ENCODE peak calls at places on chromosomes 13 and 19, in nine cellular contexts. P is cardiac fibroblast, A is testis, O is OCI-LY7, L is choroid plexus epithelial cell, F is transverse colon, T is lower leg skin, J is nephron progenitor cell, Q is fibroblast of lung. N is an unnamed sample.

GRCh38 chr19:5104871-5105351 is 136.0 kb downstream of the KDM4B start:
- DNase-seq in T (no peak), Q (no peak), A (no peak), J (no peak), P (no peak), F (no peak), O (no peak), L (no peak), N (no peak)

GRCh38 chr19:18773682-18774081 is 17.4 kb downstream of the COMP start:
- DNase-seq in P (no peak), J (no peak), L (no peak), O (no peak), T (no peak), A (no peak), Q (no peak), F (no peak), N (no peak)

GRCh38 chr19:8609210-8610040 is 1.1 kb downstream of the ADAMTS10 start:
- DNase-seq in T (no peak), P (peak), Q (peak), A (peak), L (peak), F (peak), O (no peak), J (peak), N (no peak)

GRCh38 chr13:33340631-33341030 is 55.1 kb upstream of the STARD13 start:
- DNase-seq in A (no peak), O (no peak), T (no peak), F (no peak), Q (no peak), J (no peak), P (peak), L (peak), N (no peak)

GRCh38 chr13:114124921-114125320 is 7.5 kb downstream of the RASA3 start:
- DNase-seq in T (no peak), O (no peak), F (no peak), A (no peak), J (no peak), P (peak), L (peak), Q (peak), N (no peak)

GRCh38 chr13:93116809-93117208 is 109.8 kb upstream of the GPC6 start:
- DNase-seq in O (no peak), A (no peak), L (peak), T (no peak), J (no peak), F (no peak), Q (no peak), P (no peak), N (no peak)

GRCh38 chr19:4536798-4537197 is 1.8 kb upstream of the PLIN5 start:
- DNase-seq in A (no peak), P (no peak), J (no peak), O (no peak), T (no peak), F (no peak), Q (no peak), L (no peak), N (no peak)

GRCh38 chr13:77028202-77028601 is 1.2 kb upstream of the FBXL3 start:
- DNase-seq in J (no peak), L (peak), Q (peak), A (peak), F (no peak), T (no peak), O (no peak), P (peak), N (no peak)

GRCh38 chr13:113764793-113765190 is 5.8 kb downstream of the TMEM255B start:
- DNase-seq in J (no peak), P (no peak), L (no peak), T (no peak), O (no peak), A (no peak), F (no peak), Q (no peak), N (no peak)

GRCh38 chr13:40377783-40378182 is 288.7 kb downstream of the FOXO1 start:
- DNase-seq in O (no peak), L (peak), F (no peak), Q (peak), J (no peak), A (no peak), T (no peak), P (peak), N (no peak)

GRCh38 chr13:44108345-44108858 is 228.7 kb downstream of the LACC1 start:
- DNase-seq in F (peak), T (no peak), P (no peak), L (no peak), A (no peak), J (no peak), O (no peak), Q (no peak), N (no peak)

GRCh38 chr13:43058318-43058674 is 34.9 kb downstream of the DNAJC15 start:
- DNase-seq in A (no peak), T (no peak), J (no peak), Q (peak), P (peak), L (peak), F (peak), O (no peak), N (peak)

GRCh38 chr19:18401580-18402112 is 4.2 kb upstream of the LRRC25 start:
- DNase-seq in T (peak), J (no peak), P (peak), A (peak), O (peak), L (peak), Q (peak), F (peak), N (no peak)

GRCh38 chr13:58032676-58033440 is 401.3 kb downstream of the PCDH17 start:
- DNase-seq in P (no peak), J (no peak), T (no peak), F (no peak), Q (no peak), A (no peak), L (no peak), O (no peak), N (no peak)

GRCh38 chr19:34282611-34283519 is 28.5 kb downstream of the GARRE1 start:
- DNase-seq in P (no peak), J (no peak), O (no peak), T (no peak), L (no peak), F (no peak), A (no peak), Q (peak), N (no peak)

DNA sequence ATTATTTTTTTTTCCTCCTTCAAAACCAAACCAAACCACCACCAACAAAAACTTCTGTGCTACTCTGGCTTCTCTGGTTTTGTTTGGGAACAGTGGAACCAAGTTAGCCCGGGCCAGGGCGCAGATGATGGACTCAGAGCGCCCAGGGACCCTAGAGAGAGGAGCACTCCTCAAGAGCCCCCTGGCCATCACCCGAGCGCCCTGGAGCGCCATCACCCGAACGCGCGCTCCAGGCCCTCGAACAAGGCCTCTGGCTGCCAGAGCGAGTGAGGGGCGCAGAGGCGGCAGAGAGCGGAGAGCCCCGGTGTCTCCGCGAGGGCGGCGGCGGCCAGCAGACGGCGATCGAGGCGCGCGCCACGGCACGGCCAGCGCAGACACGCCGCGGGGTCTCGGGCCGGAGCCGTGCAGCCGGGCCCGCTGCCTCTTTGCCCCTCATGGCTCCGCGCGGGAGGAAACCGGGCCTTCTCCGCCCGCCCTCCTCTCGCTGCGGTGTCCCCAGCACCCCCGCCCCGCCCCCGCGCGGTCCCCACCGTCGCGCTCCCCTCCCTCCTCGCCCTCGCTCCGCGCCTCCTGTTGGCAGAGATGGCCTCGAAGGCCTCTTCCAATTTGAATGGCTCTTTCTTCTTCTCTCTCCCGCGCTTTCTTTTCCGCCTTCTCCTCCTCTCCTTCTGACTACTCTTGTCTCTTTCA is 4.2 kb upstream of the SOX1 start:
- DNase-seq in Q (no peak), J (peak), P (no peak), F (no peak), T (no peak), O (no peak), A (no peak), L (no peak), N (no peak)
- TF ChIP-seq CTCF in Q (no peak), J (peak), P (no peak), F (no peak), T (no peak), O (no peak), A (no peak), L (no peak), N (no peak)

DNA sequence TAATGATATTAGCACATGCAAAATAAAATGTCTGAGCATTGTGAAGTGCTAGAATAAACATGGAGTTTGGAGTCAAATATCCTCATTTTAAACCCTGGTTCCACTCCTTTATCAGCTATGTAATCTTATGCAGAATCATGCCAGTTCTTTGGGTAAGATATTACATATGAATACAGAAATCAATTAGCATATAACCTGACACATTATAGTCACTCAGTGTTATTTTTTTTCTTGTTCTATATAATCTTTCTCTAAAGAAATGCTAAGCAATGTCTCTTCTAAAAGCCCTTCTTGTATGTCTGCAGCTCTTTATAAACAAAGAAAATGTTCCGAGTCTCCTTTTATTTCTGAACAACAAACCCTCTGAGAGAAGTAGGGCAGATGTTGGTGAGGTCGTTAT is 5.6 kb downstream of the CBY2 start:
- DNase-seq in Q (no peak), A (no peak), J (no peak), F (no peak), L (no peak), O (no peak), T (no peak), P (no peak), N (no peak)
- TF ChIP-seq CTCF in Q (no peak), A (no peak), J (no peak), F (no peak), L (no peak), O (no peak), T (no peak), P (no peak), N (no peak)

GRCh38 chr13:28819046-28819747 is 942 bp upstream of the MTUS2 start:
- DNase-seq in F (no peak), J (no peak), L (peak), O (no peak), Q (peak), T (no peak), A (no peak), P (peak), N (no peak)
- TF ChIP-seq CTCF in F (no peak), J (no peak), L (no peak), O (no peak), Q (no peak), T (no peak), A (no peak), P (no peak), N (peak)

GRCh38 chr19:50628146-50628545 is 11.5 kb downstream of the SYT3 start:
- DNase-seq in L (no peak), O (no peak), F (no peak), Q (no peak), J (no peak), P (no peak), T (no peak), A (no peak), N (no peak)
- TF ChIP-seq CTCF in L (no peak), O (peak), F (no peak), Q (no peak), J (no peak), P (no peak), T (no peak), A (no peak), N (no peak)

GRCh38 chr19:37975071-37975470 is 68.1 kb downstream of the SIPA1L3 start:
- DNase-seq in L (no peak), O (peak), J (no peak), F (no peak), A (no peak), P (no peak), Q (no peak), T (no peak), N (no peak)
- TF ChIP-seq CTCF in L (no peak), O (peak), J (no peak), F (no peak), A (no peak), P (no peak), Q (no peak), T (no peak), N (no peak)

GRCh38 chr13:23570931-23571330 is 719 bp downstream of the TNFRSF19 start:
- DNase-seq in J (no peak), O (no peak), A (no peak), L (peak), Q (peak), T (no peak), P (no peak), F (no peak), N (no peak)
- TF ChIP-seq CTCF in J (peak), O (no peak), A (no peak), L (peak), Q (peak), T (no peak), P (peak), F (no peak), N (peak)

DNA sequence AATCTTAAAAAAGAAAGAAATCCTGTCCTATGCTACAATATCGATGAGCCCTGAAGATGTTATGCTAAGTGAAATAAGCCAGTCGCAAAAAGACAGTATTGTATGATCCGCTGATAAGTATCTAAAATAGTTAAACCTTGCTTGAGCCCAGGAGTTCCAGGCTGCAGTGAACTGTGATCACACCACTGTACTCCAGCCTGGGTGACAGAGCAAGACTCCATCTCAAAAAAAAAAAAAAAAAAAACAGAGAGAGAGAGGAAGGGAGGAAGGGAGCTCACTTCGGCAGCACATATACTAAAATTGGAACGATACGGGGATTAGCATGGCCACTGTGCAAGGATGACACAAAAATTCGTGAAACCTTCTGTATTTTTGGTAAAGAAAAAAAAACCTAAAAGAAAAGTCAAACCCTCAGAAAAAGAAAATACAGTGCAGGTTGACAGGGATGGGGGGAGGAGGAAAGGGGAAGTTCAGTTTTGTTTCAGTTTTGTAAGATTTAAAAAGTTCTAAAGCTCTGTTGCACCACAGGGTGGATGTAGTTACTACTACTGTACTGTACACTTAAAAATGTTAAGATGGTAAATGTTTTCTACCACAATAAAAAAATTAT is 8.4 kb downstream of the CLASRP start:
- DNase-seq in T (no peak), J (no peak), O (peak), A (no peak), P (no peak), L (no peak), F (no peak), Q (no peak), N (no peak)
- TF ChIP-seq CTCF in T (no peak), J (no peak), O (peak), A (no peak), P (no peak), L (no peak), F (no peak), Q (no peak), N (no peak)

DNA sequence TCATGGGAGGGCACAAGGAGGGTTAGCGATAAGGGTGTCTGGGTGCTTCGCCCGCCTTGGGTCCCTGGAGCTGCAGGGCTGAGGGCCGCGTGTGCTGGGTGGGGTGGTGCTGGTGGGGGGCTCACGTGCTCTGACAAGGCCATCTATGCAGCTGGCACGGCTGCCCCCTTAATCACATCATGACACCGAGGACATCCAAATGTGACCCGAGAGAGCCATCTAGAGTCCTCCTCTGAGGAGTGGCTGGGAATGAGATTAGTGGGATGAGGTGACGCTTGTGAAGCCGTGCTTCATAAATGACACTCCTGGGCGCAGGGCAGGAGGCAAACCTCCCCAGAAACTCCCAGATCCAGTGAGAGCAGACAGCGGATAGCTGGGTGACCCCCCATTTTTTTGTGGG is 6.5 kb downstream of the FZR1 start:
- DNase-seq in L (no peak), J (no peak), Q (no peak), A (no peak), P (no peak), O (no peak), F (no peak), T (no peak), N (no peak)
- TF ChIP-seq CTCF in L (no peak), J (no peak), Q (no peak), A (no peak), P (no peak), O (no peak), F (no peak), T (no peak), N (no peak)

GRCh38 chr19:2334986-2335846 is 6.7 kb downstream of the SPPL2B start:
- DNase-seq in P (no peak), T (no peak), L (no peak), F (no peak), Q (no peak), J (no peak), O (no peak), A (no peak), N (no peak)
- TF ChIP-seq CTCF in P (no peak), T (no peak), L (no peak), F (no peak), Q (no peak), J (no peak), O (no peak), A (no peak), N (no peak)

N was measured in AG09319.